ENCODE peak calls at places on chromosome 7, in eight cellular contexts. N, F, A, L, U, B, R and Q are unnamed samples.

GRCh38 chr7:30038182-30038980 is 10.2 kb downstream of the PLEKHA8 start:
- DNase-seq in N (peak; percentile 82), F (no peak), A (no peak), L (no peak), U (no peak), B (no peak), R (no peak), Q (no peak)

GRCh38 chr7:51069411-51070083 is 247.1 kb downstream of the COBL start:
- DNase-seq in N (peak; percentile 45), F (no peak), A (no peak), L (no peak), U (no peak), B (no peak), R (no peak), Q (no peak)

GRCh38 chr7:157568785-157569584 is 232.2 kb downstream of the DNAJB6 start:
- DNase-seq in N (peak; percentile 22), F (no peak), A (peak; percentile 38), L (peak; percentile 53), U (no peak), B (peak; percentile 41), R (peak; percentile 63), Q (peak; percentile 60)

GRCh38 chr7:30396379-30396778 is 82.2 kb downstream of the NOD1 start:
- DNase-seq in N (peak; percentile 28), F (no peak), A (no peak), L (no peak), U (no peak), B (no peak), R (no peak), Q (no peak)

GRCh38 chr7:104272767-104273384 is 55.5 kb upstream of the LHFPL3 start:
- DNase-seq in N (peak; percentile 68), F (peak; percentile 27), A (no peak), L (no peak), U (peak; percentile 14), B (peak; percentile 9), R (no peak), Q (no peak)

GRCh38 chr7:74674166-74674565 is 16.6 kb downstream of the GTF2I start:
- DNase-seq in N (no peak), F (no peak), A (no peak), L (no peak), U (no peak), B (no peak), R (no peak), Q (no peak)

GRCh38 chr7:44740040-44740439 is 8.6 kb upstream of the ZMIZ2 start:
- DNase-seq in N (no peak), F (no peak), A (no peak), L (no peak), U (no peak), B (no peak), R (no peak), Q (no peak)

GRCh38 chr7:417625-417889 is 102.1 kb downstream of the PDGFA start:
- DNase-seq in N (no peak), F (no peak), A (no peak), L (no peak), U (no peak), B (no peak), R (no peak), Q (no peak)

GRCh38 chr7:30159698-30160143 is 24.9 kb downstream of the MTURN start:
- DNase-seq in N (peak; percentile 44), F (no peak), A (peak; percentile 41), L (no peak), U (no peak), B (peak; percentile 28), R (no peak), Q (peak; percentile 15)

GRCh38 chr7:149828357-149829309 is 9.5 kb upstream of the ZNF862 start:
- DNase-seq in N (no peak), F (peak; percentile 23), A (no peak), L (no peak), U (no peak), B (no peak), R (no peak), Q (no peak)

GRCh38 chr7:65938336-65938895 is 43.6 kb downstream of the GUSB start:
- DNase-seq in N (peak; percentile 37), F (no peak), A (no peak), L (no peak), U (no peak), B (no peak), R (no peak), Q (no peak)

DNA sequence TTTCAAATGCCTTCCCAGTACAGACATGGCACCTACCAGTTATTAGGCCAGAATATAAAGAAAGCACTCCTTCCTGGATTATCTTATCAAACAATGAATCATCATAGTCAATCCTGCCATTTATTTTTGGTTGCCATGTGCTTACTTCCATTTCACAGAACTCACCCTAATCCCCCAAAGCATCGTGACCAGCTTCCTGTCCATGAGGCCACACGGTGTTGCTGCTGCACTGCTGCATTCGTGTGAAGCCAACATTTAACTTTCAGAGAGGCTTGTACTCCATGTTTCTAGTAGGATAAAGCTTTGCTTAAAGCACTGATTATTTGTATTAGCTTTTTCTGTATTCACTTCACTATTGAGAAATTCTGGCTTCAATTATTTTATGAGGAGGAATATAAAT is 14.4 kb downstream of the COL28A1 start:
- DNase-seq in N (no peak), F (no peak), A (no peak), L (no peak), U (no peak), B (no peak), R (no peak), Q (no peak)
- TF ChIP-seq CTCF in N (no peak), F (peak; percentile 18), A (no peak), L (no peak), U (no peak), B (no peak), R (no peak), Q (no peak)

GRCh38 chr7:2204446-2204845 is 28.3 kb downstream of the MAD1L1 start:
- DNase-seq in N (no peak), F (no peak), A (no peak), L (peak; percentile 14), U (no peak), B (no peak), R (no peak), Q (no peak)

GRCh38 chr7:2202901-2203550 is 29.7 kb downstream of the MAD1L1 start:
- DNase-seq in N (no peak), F (no peak), A (no peak), L (peak; percentile 50), U (no peak), B (no peak), R (no peak), Q (no peak)

GRCh38 chr7:2202361-2202761 is 30.4 kb downstream of the MAD1L1 start:
- DNase-seq in N (no peak), F (no peak), A (no peak), L (peak; percentile 30), U (no peak), B (no peak), R (no peak), Q (no peak)

GRCh38 chr7:2205036-2205780 is 27.5 kb downstream of the MAD1L1 start:
- DNase-seq in N (no peak), F (no peak), A (no peak), L (peak; percentile 20), U (no peak), B (no peak), R (no peak), Q (no peak)

GRCh38 chr7:2203551-2204300 is 29.0 kb downstream of the MAD1L1 start:
- DNase-seq in N (no peak), F (no peak), A (no peak), L (peak; percentile 66), U (no peak), B (no peak), R (no peak), Q (no peak)
- TF ChIP-seq CTCF in N (no peak), F (no peak), A (no peak), L (peak; percentile 21), U (no peak), B (no peak), R (no peak), Q (no peak)

GRCh38 chr7:87874066-87874465 is 2.1 kb downstream of the SLC25A40 start:
- DNase-seq in N (no peak), F (peak; percentile 17), A (no peak), L (no peak), U (no peak), B (no peak), R (no peak), Q (no peak)

GRCh38 chr7:87876759-87877234 is 504 bp downstream of the DBF4 start:
- DNase-seq in N (peak; percentile 54), F (peak; percentile 39), A (peak; percentile 73), L (peak; percentile 65), U (peak; percentile 66), B (peak; percentile 46), R (peak; percentile 53), Q (peak; percentile 70)

GRCh38 chr7:87877641-87878040 is 1.3 kb downstream of the DBF4 start:
- DNase-seq in N (no peak), F (no peak), A (no peak), L (no peak), U (no peak), B (no peak), R (no peak), Q (no peak)

GRCh38 chr7:87876040-87876758 is at the start of the genes DBF4 and SLC25A40:
- DNase-seq in N (peak; percentile 91), F (peak; percentile 96), A (peak; percentile 98), L (peak; percentile 96), U (peak; percentile 89), B (peak; percentile 92), R (peak; percentile 93), Q (peak; percentile 97)

DNA sequence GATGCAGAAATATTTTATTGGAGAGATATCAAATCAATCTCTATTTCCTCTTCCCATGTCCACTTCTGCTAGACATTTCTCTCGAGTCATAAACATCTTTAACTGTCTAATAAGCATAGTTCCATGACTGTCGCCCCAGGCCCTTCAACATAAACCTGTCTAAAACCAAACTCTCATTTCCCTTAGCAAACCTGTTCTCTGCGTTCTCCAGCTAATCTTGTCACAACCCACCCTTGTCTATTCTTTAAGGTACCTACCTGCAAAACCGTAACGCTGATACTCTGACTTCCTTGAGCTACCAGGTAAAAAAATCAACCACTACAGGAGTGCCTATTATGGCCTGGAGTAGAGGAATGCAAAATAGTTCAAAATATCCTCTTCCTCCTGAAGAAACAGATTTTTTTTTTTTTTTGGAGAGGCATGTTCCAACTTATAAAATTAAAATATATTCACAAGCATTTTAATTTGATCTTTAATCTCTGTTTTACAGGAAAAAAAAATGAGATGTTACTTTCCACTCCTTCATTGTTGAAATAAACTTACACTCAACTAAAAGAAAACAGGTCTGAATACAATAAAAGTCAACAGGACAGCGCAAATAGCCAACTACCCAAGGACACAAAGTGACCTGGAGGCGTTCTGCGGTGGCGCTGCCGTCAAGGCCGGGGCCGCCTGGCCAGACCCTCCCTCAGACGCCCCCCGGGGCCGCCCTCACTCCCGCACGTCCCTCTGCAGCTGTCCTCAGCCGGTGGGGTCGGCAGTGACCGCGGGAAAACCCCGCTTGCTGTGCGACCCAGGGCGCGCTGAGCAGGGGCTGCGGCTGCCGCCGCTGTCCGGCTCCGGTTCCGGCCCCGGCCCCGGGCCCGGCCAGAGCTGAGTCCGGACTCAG is 765 bp downstream of the SLC25A40 start:
- DNase-seq in N (no peak), F (peak; percentile 26), A (peak; percentile 41), L (no peak), U (no peak), B (no peak), R (no peak), Q (peak; percentile 73)
- TF ChIP-seq CTCF in N (no peak), F (no peak), A (no peak), L (no peak), U (no peak), B (no peak), R (no peak), Q (no peak)

DNA sequence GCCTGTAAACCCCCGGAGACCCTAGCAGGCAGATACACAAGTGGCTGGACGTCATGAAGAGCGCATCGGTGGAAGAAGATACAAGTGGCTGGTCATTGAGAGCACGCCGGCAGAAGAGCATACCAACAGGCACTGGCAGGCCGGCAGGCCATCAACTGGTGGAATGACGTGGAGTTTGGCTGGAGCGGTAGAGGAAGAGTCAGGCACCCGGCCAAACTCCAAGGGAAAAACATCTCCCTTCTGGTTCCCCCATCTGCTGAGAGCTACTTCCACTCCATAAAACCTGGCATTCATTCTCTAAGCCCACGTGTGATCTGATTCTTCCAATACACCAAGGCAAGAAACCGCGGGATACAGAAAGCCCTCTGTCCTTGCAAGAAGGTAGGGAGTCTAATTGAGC is 113.4 kb upstream of the NPSR1 start:
- DNase-seq in N (no peak), F (no peak), A (no peak), L (no peak), U (no peak), B (no peak), R (no peak), Q (no peak)
- TF ChIP-seq CTCF in N (no peak), F (no peak), A (no peak), L (no peak), U (no peak), B (no peak), R (no peak), Q (no peak)